ENCODE peak calls at places on chromosome 2, in eight cellular contexts. M is A549, N is uterus, U is IMR-90, A is endothelial cell of umbilical vein, P is adrenal gland, V is stomach, I is heart left ventricle. X is an unnamed sample.

GRCh38 chr2:138421971-138422335 is 79.6 kb upstream of the SPOPL start:
- DNase-seq in M (no peak), N (no peak), U (peak; percentile 76), A (peak; percentile 83), P (no peak), V (no peak), I (no peak), X (no peak)

GRCh38 chr2:196535742-196536141 is 103.8 kb upstream of the CCDC150 start:
- DNase-seq in M (no peak), N (no peak), U (no peak), A (peak; percentile 10), P (no peak), V (no peak), I (no peak), X (no peak)

GRCh38 chr2:132585982-132586608 is 83.9 kb downstream of the LYPD1 start:
- DNase-seq in M (no peak), N (no peak), U (no peak), A (no peak), P (no peak), V (no peak), I (no peak), X (no peak)

GRCh38 chr2:221573430-221574230 is 1.5 kb upstream of the EPHA4 start:
- DNase-seq in M (peak; percentile 76), N (peak; percentile 86), U (peak; percentile 67), A (peak; percentile 82), P (peak; percentile 82), V (peak; percentile 89), I (peak; percentile 92), X (peak; percentile 90)

GRCh38 chr2:180625006-180625844 is 355.2 kb upstream of the UBE2E3 start:
- DNase-seq in M (no peak), N (no peak), U (peak; percentile 92), A (peak; percentile 21), P (no peak), V (no peak), I (no peak), X (no peak)

GRCh38 chr2:229708335-229708734 is 6.0 kb downstream of the DNER start:
- DNase-seq in M (no peak), N (no peak), U (no peak), A (no peak), P (peak; percentile 50), V (no peak), I (no peak), X (no peak)

GRCh38 chr2:10930731-10931516 is 19.2 kb downstream of the KCNF1 start:
- DNase-seq in M (no peak), N (no peak), U (peak; percentile 50), A (no peak), P (no peak), V (no peak), I (no peak), X (no peak)

GRCh38 chr2:41867553-41867952 is 180.3 kb upstream of the PKDCC start:
- DNase-seq in M (no peak), N (no peak), U (peak; percentile 4), A (no peak), P (peak; percentile 16), V (no peak), I (no peak), X (no peak)

GRCh38 chr2:237563816-237564215 is 2.6 kb upstream of the PRLH start:
- DNase-seq in M (no peak), N (no peak), U (peak; percentile 23), A (peak; percentile 14), P (no peak), V (no peak), I (no peak), X (no peak)

GRCh38 chr2:99957724-99958123 is 184.7 kb downstream of the AFF3 start:
- DNase-seq in M (no peak), N (no peak), U (peak; percentile 44), A (no peak), P (no peak), V (no peak), I (no peak), X (no peak)

GRCh38 chr2:7709907-7710306 is 792.7 kb downstream of the RNF144A start:
- DNase-seq in M (no peak), N (no peak), U (peak; percentile 31), A (no peak), P (no peak), V (no peak), I (no peak), X (no peak)

GRCh38 chr2:128642801-128643200 is 324.1 kb upstream of the HS6ST1 start:
- DNase-seq in M (no peak), N (no peak), U (no peak), A (no peak), P (no peak), V (peak; percentile 17), I (no peak), X (peak; percentile 33)

GRCh38 chr2:224941958-224942357 is 100.3 kb downstream of the DOCK10 start:
- DNase-seq in M (no peak), N (no peak), U (no peak), A (no peak), P (no peak), V (no peak), I (no peak), X (no peak)

GRCh38 chr2:150490466-150490865 is 3.0 kb upstream of the RND3 start:
- DNase-seq in M (no peak), N (no peak), U (no peak), A (no peak), P (no peak), V (no peak), I (no peak), X (no peak)

GRCh38 chr2:231664727-231665126 is 43.6 kb upstream of the PTMA start:
- DNase-seq in M (no peak), N (no peak), U (no peak), A (no peak), P (no peak), V (no peak), I (no peak), X (no peak)

GRCh38 chr2:37984589-37984988 is 59.5 kb downstream of the RMDN2 start:
- DNase-seq in M (no peak), N (no peak), U (peak; percentile 42), A (no peak), P (no peak), V (no peak), I (no peak), X (no peak)

GRCh38 chr2:37984176-37984575 is 59.1 kb downstream of the RMDN2 start:
- DNase-seq in M (no peak), N (no peak), U (no peak), A (no peak), P (no peak), V (no peak), I (no peak), X (no peak)

GRCh38 chr2:37983719-37984118 is 58.6 kb downstream of the RMDN2 start:
- DNase-seq in M (no peak), N (no peak), U (no peak), A (no peak), P (no peak), V (no peak), I (no peak), X (no peak)

GRCh38 chr2:37982847-37983246 is 57.8 kb downstream of the RMDN2 start:
- DNase-seq in M (no peak), N (no peak), U (no peak), A (no peak), P (no peak), V (no peak), I (no peak), X (no peak)

GRCh38 chr2:37982147-37982582 is 57.1 kb downstream of the RMDN2 start:
- DNase-seq in M (no peak), N (peak; percentile 77), U (peak; percentile 58), A (peak; percentile 60), P (peak; percentile 76), V (peak; percentile 70), I (no peak), X (peak; percentile 77)
- H3K4me3 ChIP-seq in M (peak overlapping the region; percentile 29), N (no peak overlapping the region), U (no peak overlapping the region), A (no peak overlapping the region), P (no peak overlapping the region), V (peak overlapping the region; percentile 14), I (peak overlapping the region; percentile 36), X (no peak overlapping the region)

GRCh38 chr2:108588070-108588668 is 53.9 kb downstream of the LIMS1 start:
- DNase-seq in M (no peak), N (no peak), U (no peak), A (peak; percentile 70), P (no peak), V (peak; percentile 46), I (no peak), X (no peak)
- TF ChIP-seq POLR2A in M (no peak), N (no peak), U (no peak), A (no peak), P (no peak), V (no peak), I (no peak), X (no peak)

DNA sequence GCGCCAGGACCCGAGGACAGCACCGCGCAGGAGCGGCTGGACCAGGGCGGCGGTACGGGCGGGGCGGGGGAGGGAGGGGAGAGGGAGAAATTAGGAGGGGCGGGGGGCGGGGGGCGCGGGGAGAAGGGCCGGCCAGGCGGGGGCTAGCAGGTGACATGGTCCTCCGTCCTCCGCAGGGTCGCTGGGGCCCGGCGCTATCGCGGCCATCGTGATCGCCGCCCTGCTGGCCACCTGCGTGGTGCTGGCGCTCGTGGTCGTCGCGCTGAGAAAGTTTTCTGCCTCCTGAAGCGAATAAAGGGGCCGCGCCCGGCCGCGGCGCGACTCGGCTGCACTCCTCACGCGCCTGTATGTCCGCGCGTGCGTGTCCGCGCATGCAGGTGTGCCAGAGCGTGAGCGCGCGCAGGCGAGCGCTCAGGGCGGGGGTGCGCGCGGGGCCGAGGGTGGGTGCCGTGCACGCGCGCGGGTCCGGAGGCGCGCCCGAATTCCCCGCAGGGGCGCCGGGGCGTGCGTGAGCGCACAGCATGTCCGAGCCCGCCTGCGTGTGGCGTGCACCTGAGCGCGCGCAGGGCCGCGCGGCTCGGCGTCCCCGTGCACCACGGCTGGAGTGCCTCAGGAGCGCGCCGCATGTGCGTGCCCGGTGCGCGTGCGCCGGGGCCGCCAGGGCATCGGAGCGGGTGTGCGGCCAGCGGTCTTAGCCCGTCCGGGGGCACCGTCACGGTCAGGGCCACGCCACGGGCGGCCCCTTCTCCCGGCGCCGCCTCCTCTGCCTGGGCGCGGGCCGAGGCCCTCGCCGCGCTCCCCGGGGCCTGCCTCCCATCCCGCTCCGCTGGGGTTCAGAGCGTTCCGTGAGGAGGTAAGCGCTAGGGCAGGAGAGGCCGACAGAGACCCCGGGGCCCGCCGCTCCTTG is 6.3 kb downstream of the SNORC start:
- DNase-seq in M (peak; percentile 47), N (no peak), U (no peak), A (no peak), P (peak; percentile 44), V (peak; percentile 44), I (no peak), X (peak; percentile 70)
- TF ChIP-seq CTCF in M (peak; percentile 18), N (no peak), U (peak; percentile 18), A (peak; percentile 46), P (peak; percentile 13), V (no peak), I (no peak), X (no peak)

DNA sequence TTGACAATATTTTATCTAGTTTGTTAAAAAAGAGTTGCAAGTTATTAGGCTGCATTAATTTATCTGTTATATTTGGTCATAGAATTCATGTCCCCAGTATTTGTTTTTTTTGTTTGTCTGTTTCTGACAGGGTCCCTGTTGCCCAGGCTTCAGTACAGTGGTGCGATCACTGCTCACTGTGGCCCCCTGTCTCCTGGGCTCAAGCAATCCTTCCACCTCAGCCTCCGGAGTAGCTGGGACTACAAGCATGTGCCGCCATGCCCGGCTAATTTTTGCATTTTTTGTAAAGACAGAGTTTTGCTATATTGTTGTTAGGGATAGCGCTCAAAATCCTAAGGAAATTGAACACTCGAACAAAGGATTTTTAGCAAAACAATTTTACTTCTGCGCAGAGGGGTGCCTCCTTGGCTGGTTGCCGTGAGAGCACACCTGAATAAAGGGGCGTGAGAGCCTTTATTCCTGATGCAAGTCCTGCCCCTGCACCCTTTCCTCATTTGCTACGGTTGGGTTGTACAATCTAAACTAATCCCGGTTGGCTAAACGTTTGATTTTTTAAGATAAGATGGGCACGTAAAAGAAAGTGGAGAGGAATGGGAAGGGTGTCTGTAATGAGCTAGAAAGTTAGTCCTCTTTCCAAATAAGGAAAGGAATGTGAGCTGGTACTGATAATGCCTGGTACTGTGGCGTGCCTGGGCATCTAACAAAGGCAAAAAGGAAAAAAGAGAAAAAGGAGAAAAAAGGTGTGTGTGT is 65.5 kb downstream of the COMMD1 start:
- DNase-seq in M (no peak), N (no peak), U (no peak), A (no peak), P (no peak), V (no peak), I (no peak), X (no peak)
- H3K4me3 ChIP-seq in M (no peak overlapping the region), N (no peak overlapping the region), U (no peak overlapping the region), A (no peak overlapping the region), P (no peak overlapping the region), V (no peak overlapping the region), I (peak overlapping the region; percentile 14), X (no peak overlapping the region)

X was measured in suprapubic skin.